ENCODE peak calls at places on chromosomes 13 and 19, in eight cellular contexts. Z, G, L, I, S, X, W and B are unnamed samples.

GRCh38 chr19:14073232-14073924 is 792 bp downstream of the MISP3 start:
- DNase-seq in I (peak), G (peak), W (peak), Z (peak), L (peak), S (peak), X (peak), B (peak)

GRCh38 chr13:107375701-107376350 is 807.9 kb upstream of the ARGLU1 start:
- DNase-seq in I (no peak), Z (peak), W (no peak), X (no peak), S (no peak), L (no peak), G (no peak), B (no peak)

GRCh38 chr19:41932259-41933130 is 4.2 kb upstream of the ERFL start:
- DNase-seq in G (no peak), L (no peak), S (no peak), Z (no peak), I (no peak), X (no peak), W (no peak), B (no peak)

GRCh38 chr13:46731535-46731934 is 65.4 kb downstream of the ESD start:
- DNase-seq in W (no peak), G (no peak), X (no peak), Z (no peak), S (no peak), L (no peak), I (no peak), B (no peak)

GRCh38 chr19:19342086-19343015 is 21.7 kb downstream of the MAU2 start:
- DNase-seq in Z (no peak), W (peak), I (peak), G (no peak), X (peak), S (no peak), L (no peak), B (no peak)

GRCh38 chr19:16106121-16106520 is 5.6 kb upstream of the RAB8A start:
- DNase-seq in X (no peak), S (no peak), W (no peak), G (no peak), I (no peak), L (no peak), Z (no peak), B (no peak)

GRCh38 chr19:45099465-45100201 is 6.7 kb downstream of the PPP1R37 start:
- DNase-seq in Z (no peak), W (no peak), S (no peak), L (no peak), I (no peak), X (no peak), G (no peak), B (no peak)

GRCh38 chr13:82597737-82598136 is 1284.5 kb downstream of the SLITRK1 start:
- DNase-seq in I (no peak), W (no peak), L (no peak), G (no peak), Z (no peak), X (no peak), S (no peak), B (no peak)

GRCh38 chr13:38824342-38824741 is 137.5 kb downstream of the FREM2 start:
- DNase-seq in X (no peak), L (no peak), I (no peak), Z (no peak), G (no peak), W (no peak), S (peak), B (no peak)

GRCh38 chr13:65710514-65710913 is 1519.6 kb downstream of the PCDH9 start:
- DNase-seq in L (no peak), S (no peak), Z (no peak), W (no peak), I (peak), X (no peak), G (no peak), B (no peak)

GRCh38 chr19:1929051-1929742 is 11.8 kb upstream of the CSNK1G2 start:
- DNase-seq in L (peak), S (peak), X (peak), G (peak), I (peak), W (peak), Z (no peak), B (peak)

GRCh38 chr13:112702983-112703379 is 13.1 kb downstream of the ATP11A start:
- DNase-seq in S (no peak), L (no peak), Z (no peak), X (no peak), G (no peak), I (no peak), W (no peak), B (no peak)